ENCODE peak calls at places on chromosomes 1 and 21, in four cellular contexts. One of them, this sample, is unnamed.
A peak's percentile ranks its signal among the peaks of the same experiment; 100 is the strongest.

GRCh38 chr1:2650967-2651645 is 18.3 kb upstream of the MMEL1 start:
- DNase-seq in MCF 10A: no peak
- DNase-seq in hepatocyte: no peak
- DNase-seq in progenitor cell of endocrine pancreas: no peak
- DNase-seq in this sample: no peak

GRCh38 chr1:198651685-198652400 is 13.0 kb downstream of the PTPRC start:
- DNase-seq in MCF 10A: no peak
- DNase-seq in progenitor cell of endocrine pancreas: no peak
- DNase-seq in hepatocyte: no peak
- DNase-seq in this sample: no peak

GRCh38 chr1:15835205-15835740 is 12.2 kb upstream of the SPEN start:
- DNase-seq in progenitor cell of endocrine pancreas: no peak
- DNase-seq in hepatocyte: no peak
- DNase-seq in MCF 10A: no peak
- DNase-seq in this sample: no peak

GRCh38 chr1:34176830-34177613 is at the start of gene C1orf94:
- DNase-seq in hepatocyte: no peak
- DNase-seq in progenitor cell of endocrine pancreas: no peak
- DNase-seq in MCF 10A: no peak
- DNase-seq in this sample: no peak

GRCh38 chr1:5481889-5482288 is 510.3 kb downstream of the NPHP4 start:
- DNase-seq in progenitor cell of endocrine pancreas: peak; percentile 24
- DNase-seq in MCF 10A: no peak
- DNase-seq in hepatocyte: peak; percentile 38
- DNase-seq in this sample: no peak

GRCh38 chr1:29971703-29972102 is 735.4 kb downstream of the PTPRU start:
- DNase-seq in hepatocyte: no peak
- DNase-seq in progenitor cell of endocrine pancreas: no peak
- DNase-seq in MCF 10A: no peak
- DNase-seq in this sample: no peak

GRCh38 chr1:58573705-58574591 is 3.1 kb downstream of the TACSTD2 start:
- DNase-seq in MCF 10A: peak; percentile 69
- DNase-seq in progenitor cell of endocrine pancreas: no peak
- DNase-seq in hepatocyte: no peak
- DNase-seq in this sample: no peak

GRCh38 chr1:43522776-43523480 is 7.8 kb upstream of the PTPRF start:
- DNase-seq in hepatocyte: peak; percentile 90
- DNase-seq in progenitor cell of endocrine pancreas: no peak
- DNase-seq in MCF 10A: peak; percentile 94
- DNase-seq in this sample: peak; percentile 87

GRCh38 chr1:113786055-113786454 is 26.2 kb downstream of the RSBN1 start:
- DNase-seq in hepatocyte: peak; percentile 21
- DNase-seq in progenitor cell of endocrine pancreas: no peak
- DNase-seq in MCF 10A: no peak
- DNase-seq in this sample: peak; percentile 30

GRCh38 chr1:116988908-116989307 is 12.7 kb upstream of the CD101 start:
- DNase-seq in MCF 10A: peak; percentile 40
- DNase-seq in hepatocyte: no peak
- DNase-seq in progenitor cell of endocrine pancreas: no peak
- DNase-seq in this sample: no peak

GRCh38 chr1:25568090-25568833 is 24.9 kb downstream of the LDLRAP1 start:
- DNase-seq in hepatocyte: peak; percentile 64
- DNase-seq in progenitor cell of endocrine pancreas: no peak
- DNase-seq in MCF 10A: peak; percentile 97
- DNase-seq in this sample: peak; percentile 72

GRCh38 chr1:237444120-237444790 is 402.3 kb downstream of the RYR2 start:
- DNase-seq in hepatocyte: no peak
- DNase-seq in progenitor cell of endocrine pancreas: no peak
- DNase-seq in MCF 10A: no peak
- DNase-seq in this sample: no peak

GRCh38 chr1:169309178-169310166 is 58.1 kb downstream of the NME7 start:
- DNase-seq in MCF 10A: no peak
- DNase-seq in hepatocyte: no peak
- DNase-seq in progenitor cell of endocrine pancreas: no peak
- DNase-seq in this sample: no peak

GRCh38 chr1:170027760-170028159 is 46.7 kb downstream of the KIFAP3 start:
- DNase-seq in MCF 10A: peak; percentile 19
- DNase-seq in hepatocyte: no peak
- DNase-seq in progenitor cell of endocrine pancreas: no peak
- DNase-seq in this sample: peak; percentile 4

GRCh38 chr21:41933259-41934079 is 20.3 kb downstream of the C2CD2 start:
- DNase-seq in MCF 10A: peak; percentile 74
- DNase-seq in progenitor cell of endocrine pancreas: no peak
- DNase-seq in hepatocyte: no peak
- DNase-seq in this sample: peak; percentile 60
- TF ChIP-seq CTCF in MCF 10A: no peak
- TF ChIP-seq CTCF in progenitor cell of endocrine pancreas: no peak
- TF ChIP-seq CTCF in hepatocyte: peak; percentile 25
- TF ChIP-seq CTCF in this sample: peak; percentile 37

GRCh38 chr1:211577826-211578639 is 928 bp downstream of the SLC30A1 start:
- DNase-seq in MCF 10A: peak; percentile 92
- DNase-seq in hepatocyte: peak; percentile 88
- DNase-seq in progenitor cell of endocrine pancreas: peak; percentile 80
- DNase-seq in this sample: peak; percentile 89
- TF ChIP-seq CTCF in MCF 10A: peak; percentile 99
- TF ChIP-seq CTCF in hepatocyte: peak; percentile 71
- TF ChIP-seq CTCF in progenitor cell of endocrine pancreas: peak; percentile 82
- TF ChIP-seq CTCF in this sample: peak; percentile 72

DNA sequence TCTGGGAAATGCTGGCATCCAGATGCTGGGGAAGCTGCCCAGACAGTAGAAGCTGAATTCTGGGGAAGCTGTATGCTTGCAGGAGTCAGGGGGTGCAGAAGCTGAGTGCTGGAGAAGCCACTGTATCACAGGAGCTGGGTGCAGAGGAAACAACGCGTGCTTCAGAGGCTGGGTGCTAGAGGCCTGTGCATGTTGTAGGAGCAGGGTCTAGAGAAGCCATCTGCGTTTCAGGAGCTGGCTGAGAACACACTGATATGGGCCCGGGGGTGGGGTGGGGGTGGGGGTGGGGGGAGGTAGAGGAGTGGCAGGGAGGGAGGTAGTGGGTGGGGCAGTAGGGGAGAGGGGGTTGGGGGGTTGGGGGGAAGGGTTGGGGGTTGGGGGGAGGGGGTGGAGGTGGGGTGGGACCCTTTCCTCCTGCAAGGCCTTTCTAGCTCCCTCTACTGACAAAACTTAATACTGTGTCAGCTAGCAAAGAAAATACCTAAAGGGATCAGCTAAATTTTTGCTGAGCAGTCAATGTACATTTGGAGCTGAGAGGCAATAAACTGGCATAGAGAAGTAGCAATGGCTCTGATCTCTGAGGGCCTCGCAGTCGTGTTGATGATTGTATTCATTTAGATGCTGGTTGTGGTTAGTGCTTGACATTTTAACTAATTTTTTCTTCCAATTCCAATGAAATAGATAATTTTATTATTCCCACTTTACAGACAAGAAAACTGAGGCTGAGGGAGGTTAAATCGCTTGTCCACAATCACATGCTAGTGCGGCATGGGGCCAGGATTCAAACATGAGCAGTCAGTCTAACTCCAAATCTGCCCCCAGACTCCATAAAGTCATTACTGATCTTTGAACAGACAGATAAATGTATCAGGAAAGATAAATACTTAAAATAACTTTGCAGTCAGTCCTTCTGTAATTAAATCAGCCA is 356.9 kb downstream of the DISC1 start:
- DNase-seq in MCF 10A: no peak
- DNase-seq in progenitor cell of endocrine pancreas: no peak
- DNase-seq in hepatocyte: no peak
- DNase-seq in this sample: no peak
- TF ChIP-seq CTCF in MCF 10A: peak; percentile 8
- TF ChIP-seq CTCF in progenitor cell of endocrine pancreas: no peak
- TF ChIP-seq CTCF in hepatocyte: no peak
- TF ChIP-seq CTCF in this sample: no peak

DNA sequence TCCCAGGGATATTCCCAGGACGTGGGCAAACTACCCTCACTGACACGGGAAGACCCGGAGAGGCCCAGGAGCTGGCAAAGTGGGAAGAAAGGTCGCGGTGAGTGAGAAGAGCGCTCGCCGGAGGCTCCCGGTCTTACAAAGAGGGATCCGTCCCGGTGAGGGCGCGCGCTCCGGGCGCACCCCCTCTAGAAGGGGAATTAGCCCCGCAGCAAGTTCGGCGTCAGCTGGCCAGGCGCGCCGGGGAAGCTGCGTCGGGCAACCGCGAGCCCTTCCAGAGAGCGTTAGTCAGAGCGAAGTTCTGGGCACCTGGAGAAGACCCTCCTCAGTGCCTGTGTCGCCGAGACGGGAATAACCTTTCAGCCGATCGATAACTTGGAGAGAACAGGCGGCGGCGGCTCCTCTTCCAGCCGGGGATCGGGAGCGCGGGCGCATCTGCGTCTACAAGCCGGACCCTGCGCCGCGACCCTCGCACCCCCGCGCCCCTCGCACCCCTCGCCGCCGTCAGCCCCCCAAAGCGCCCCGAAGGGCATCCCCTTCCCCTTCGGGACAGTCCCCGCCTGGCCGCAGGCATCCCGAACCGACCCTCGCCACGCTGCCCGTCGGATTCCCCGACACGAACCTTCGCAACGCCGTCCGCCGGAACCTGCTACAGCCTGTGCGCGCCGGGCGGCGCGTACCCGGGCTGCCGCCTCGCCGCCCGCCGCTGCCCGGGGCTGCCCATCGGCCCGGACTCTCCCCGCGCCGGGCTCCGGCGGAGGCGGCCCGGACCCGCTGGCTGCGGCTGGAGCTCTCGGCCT is 485 bp downstream of the SIPA1L2 start:
- DNase-seq in MCF 10A: peak; percentile 50
- DNase-seq in hepatocyte: peak; percentile 55
- DNase-seq in progenitor cell of endocrine pancreas: peak; percentile 49
- DNase-seq in this sample: peak; percentile 35
- TF ChIP-seq CTCF in MCF 10A: no peak
- TF ChIP-seq CTCF in hepatocyte: no peak
- TF ChIP-seq CTCF in progenitor cell of endocrine pancreas: no peak
- TF ChIP-seq CTCF in this sample: no peak

GRCh38 chr1:209335090-209335692 is 248.3 kb upstream of the CAMK1G start:
- DNase-seq in hepatocyte: peak; percentile 66
- DNase-seq in MCF 10A: peak; percentile 75
- DNase-seq in progenitor cell of endocrine pancreas: peak; percentile 14
- DNase-seq in this sample: peak; percentile 48
- TF ChIP-seq CTCF in hepatocyte: peak; percentile 57
- TF ChIP-seq CTCF in MCF 10A: peak; percentile 96
- TF ChIP-seq CTCF in progenitor cell of endocrine pancreas: peak; percentile 75
- TF ChIP-seq CTCF in this sample: peak; percentile 86

DNA sequence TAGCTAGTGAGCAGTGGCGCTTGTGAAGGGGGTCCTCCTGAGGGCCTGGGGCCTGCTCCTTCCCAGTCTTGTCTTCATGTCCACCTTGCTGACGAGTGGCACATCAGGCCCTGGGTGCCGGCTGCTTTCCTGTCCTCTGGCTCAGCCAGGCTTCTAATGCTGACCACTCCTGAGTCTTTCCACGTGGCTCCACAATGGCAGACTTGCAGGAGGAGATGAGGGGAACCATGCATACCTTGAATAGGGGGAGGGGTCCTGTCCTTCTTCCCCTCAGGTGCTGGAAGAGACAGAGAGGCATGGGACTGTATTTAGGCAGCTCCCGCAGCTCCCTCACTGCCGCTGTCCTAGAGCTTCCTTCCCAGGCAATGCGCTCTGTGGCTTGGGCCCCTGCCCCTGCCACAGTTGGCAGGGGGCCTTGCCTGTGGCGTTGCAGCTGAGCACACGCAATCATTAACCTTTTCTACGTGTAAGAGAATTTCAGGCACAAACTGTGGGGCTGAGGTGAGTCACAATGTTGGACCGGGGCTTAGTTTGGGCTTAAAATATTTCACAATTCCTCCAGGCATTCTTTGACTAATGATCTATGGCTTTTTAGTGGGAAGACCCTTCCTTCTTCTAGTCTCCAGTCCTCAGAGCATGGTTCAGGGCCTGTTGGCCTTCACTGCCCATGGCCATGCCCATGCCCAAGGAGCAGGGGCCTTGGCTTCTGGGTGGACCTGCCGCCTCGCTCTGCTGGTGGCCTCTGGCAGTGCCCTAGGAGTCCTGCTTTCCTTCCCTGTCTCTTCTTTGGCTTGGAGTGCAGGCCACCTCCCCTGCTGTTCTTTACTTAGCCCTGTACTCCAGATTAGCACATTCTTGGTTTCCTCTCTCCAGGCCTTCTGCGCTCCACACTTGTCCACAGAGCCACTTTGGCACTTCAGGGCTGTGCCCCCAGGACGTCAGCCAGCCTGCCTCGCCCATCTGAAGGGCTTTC is 39.1 kb downstream of the MAPKAPK2 start:
- DNase-seq in MCF 10A: peak; percentile 99
- DNase-seq in progenitor cell of endocrine pancreas: no peak
- DNase-seq in hepatocyte: peak; percentile 45
- DNase-seq in this sample: peak; percentile 26
- TF ChIP-seq CTCF in MCF 10A: no peak
- TF ChIP-seq CTCF in progenitor cell of endocrine pancreas: no peak
- TF ChIP-seq CTCF in hepatocyte: no peak
- TF ChIP-seq CTCF in this sample: no peak

This sample was measured in foreskin fibroblast.